ENCODE peak calls at places on chromosomes 1 and 21, in five cellular contexts. One of them, this sample, is unnamed.
A peak's percentile ranks its signal among the peaks of the same experiment; 100 is the strongest.

GRCh38 chr1:226863446-226863845 is 7.0 kb upstream of the PSEN2 start:
- DNase-seq in ascending aorta: no peak
- DNase-seq in fibroblast of lung: peak; percentile 52
- DNase-seq in adrenal gland: no peak
- DNase-seq in ovary: no peak
- DNase-seq in this sample: peak; percentile 69

GRCh38 chr1:10782491-10783244 is 13.8 kb downstream of the CASZ1 start:
- DNase-seq in ascending aorta: no peak
- DNase-seq in fibroblast of lung: no peak
- DNase-seq in adrenal gland: no peak
- DNase-seq in ovary: no peak
- DNase-seq in this sample: no peak

GRCh38 chr1:39915499-39916129 is 13.9 kb upstream of the MYCL start:
- DNase-seq in ascending aorta: no peak
- DNase-seq in fibroblast of lung: no peak
- DNase-seq in adrenal gland: no peak
- DNase-seq in ovary: no peak
- DNase-seq in this sample: no peak

GRCh38 chr1:246208120-246208519 is 299.0 kb downstream of the SMYD3 start:
- DNase-seq in ascending aorta: no peak
- DNase-seq in fibroblast of lung: no peak
- DNase-seq in adrenal gland: no peak
- DNase-seq in ovary: no peak
- DNase-seq in this sample: no peak

GRCh38 chr21:29145354-29145782 is 14.9 kb downstream of the MAP3K7CL start:
- DNase-seq in ascending aorta: no peak
- DNase-seq in fibroblast of lung: peak; percentile 95
- DNase-seq in adrenal gland: peak; percentile 51
- DNase-seq in ovary: no peak
- DNase-seq in this sample: peak; percentile 93

GRCh38 chr1:212217633-212218032 is 67.6 kb upstream of the PPP2R5A start:
- DNase-seq in ascending aorta: no peak
- DNase-seq in fibroblast of lung: no peak
- DNase-seq in adrenal gland: no peak
- DNase-seq in ovary: no peak
- DNase-seq in this sample: no peak

GRCh38 chr21:37060296-37060695 is 12.6 kb downstream of the PIGP start:
- DNase-seq in ascending aorta: no peak
- DNase-seq in fibroblast of lung: peak; percentile 97
- DNase-seq in adrenal gland: peak; percentile 78
- DNase-seq in ovary: peak; percentile 22
- DNase-seq in this sample: peak; percentile 99

GRCh38 chr1:232553050-232553754 is 76.7 kb downstream of the SIPA1L2 start:
- DNase-seq in ascending aorta: no peak
- DNase-seq in fibroblast of lung: peak; percentile 36
- DNase-seq in adrenal gland: peak; percentile 44
- DNase-seq in ovary: peak; percentile 54
- DNase-seq in this sample: no peak

GRCh38 chr1:240385985-240386978 is 225.7 kb downstream of the GREM2 start:
- DNase-seq in ascending aorta: no peak
- DNase-seq in fibroblast of lung: peak; percentile 83
- DNase-seq in adrenal gland: peak; percentile 13
- DNase-seq in ovary: no peak
- DNase-seq in this sample: peak; percentile 84

GRCh38 chr1:10796029-10796944 is at the start of gene CASZ1:
- DNase-seq in ascending aorta: no peak
- DNase-seq in fibroblast of lung: peak; percentile 87
- DNase-seq in adrenal gland: peak; percentile 83
- DNase-seq in ovary: peak; percentile 41
- DNase-seq in this sample: peak; percentile 84

GRCh38 chr1:33137800-33138199 is 44.0 kb downstream of the TRIM62 start:
- DNase-seq in ascending aorta: no peak
- DNase-seq in fibroblast of lung: peak; percentile 47
- DNase-seq in adrenal gland: peak; percentile 33
- DNase-seq in ovary: peak; percentile 37
- DNase-seq in this sample: peak; percentile 67

GRCh38 chr1:3789421-3790300 is 6.6 kb downstream of the LRRC47 start:
- DNase-seq in ascending aorta: no peak
- DNase-seq in fibroblast of lung: no peak
- DNase-seq in adrenal gland: no peak
- DNase-seq in ovary: no peak
- DNase-seq in this sample: no peak

GRCh38 chr1:186869829-186870228 is 41.1 kb downstream of the PLA2G4A start:
- DNase-seq in ascending aorta: no peak
- DNase-seq in fibroblast of lung: no peak
- DNase-seq in adrenal gland: no peak
- DNase-seq in ovary: no peak
- DNase-seq in this sample: no peak

GRCh38 chr1:180040034-180040433 is 85.4 kb downstream of the CEP350 start:
- DNase-seq in ascending aorta: no peak
- DNase-seq in fibroblast of lung: peak; percentile 55
- DNase-seq in adrenal gland: peak; percentile 38
- DNase-seq in ovary: no peak
- DNase-seq in this sample: no peak

GRCh38 chr21:38351961-38352521 is 95.2 kb downstream of the KCNJ15 start:
- DNase-seq in ascending aorta: no peak
- DNase-seq in fibroblast of lung: peak; percentile 77
- DNase-seq in adrenal gland: no peak
- DNase-seq in ovary: no peak
- DNase-seq in this sample: peak; percentile 61

GRCh38 chr1:92797961-92798360 is 13.1 kb upstream of the EVI5 start:
- DNase-seq in ascending aorta: no peak
- DNase-seq in fibroblast of lung: no peak
- DNase-seq in adrenal gland: no peak
- DNase-seq in ovary: no peak
- DNase-seq in this sample: peak; percentile 61

GRCh38 chr1:201791775-201792166 is 37.2 kb upstream of the IPO9 start:
- DNase-seq in ascending aorta: no peak
- DNase-seq in fibroblast of lung: peak; percentile 80
- DNase-seq in adrenal gland: peak; percentile 28
- DNase-seq in ovary: peak; percentile 20
- DNase-seq in this sample: peak; percentile 91

GRCh38 chr1:163315773-163316374 is 5.9 kb upstream of the NUF2 start:
- DNase-seq in ascending aorta: no peak
- DNase-seq in fibroblast of lung: peak; percentile 74
- DNase-seq in adrenal gland: peak; percentile 58
- DNase-seq in ovary: peak; percentile 16
- DNase-seq in this sample: peak; percentile 73

DNA sequence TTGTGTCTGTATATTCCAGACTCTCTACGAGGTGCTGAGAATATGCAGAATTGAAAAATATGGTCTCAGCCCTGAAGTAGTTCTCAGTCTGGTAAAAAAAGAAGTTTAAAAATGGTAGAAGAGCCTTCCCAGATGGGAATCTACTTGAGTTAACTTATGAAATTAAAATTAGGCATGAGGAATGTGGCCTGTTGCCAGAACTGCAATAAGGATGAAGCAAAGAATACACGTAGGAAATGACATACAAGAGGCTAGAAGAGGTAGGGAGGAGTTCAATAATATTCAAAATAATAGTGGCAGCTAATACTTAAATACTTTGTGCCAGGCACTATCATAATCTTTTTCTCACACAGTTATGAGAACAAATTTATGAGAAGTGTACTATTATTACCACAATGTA is 6.3 kb downstream of the ASPM start:
- DNase-seq in ascending aorta: no peak
- DNase-seq in fibroblast of lung: peak; percentile 65
- DNase-seq in adrenal gland: no peak
- DNase-seq in ovary: no peak
- DNase-seq in this sample: peak; percentile 80
- H3K4me3 ChIP-seq in ascending aorta: no peak overlapping the region
- H3K4me3 ChIP-seq in fibroblast of lung: no peak overlapping the region
- H3K4me3 ChIP-seq in adrenal gland: no peak overlapping the region
- H3K4me3 ChIP-seq in ovary: no peak overlapping the region
- H3K4me3 ChIP-seq in this sample: no peak overlapping the region

DNA sequence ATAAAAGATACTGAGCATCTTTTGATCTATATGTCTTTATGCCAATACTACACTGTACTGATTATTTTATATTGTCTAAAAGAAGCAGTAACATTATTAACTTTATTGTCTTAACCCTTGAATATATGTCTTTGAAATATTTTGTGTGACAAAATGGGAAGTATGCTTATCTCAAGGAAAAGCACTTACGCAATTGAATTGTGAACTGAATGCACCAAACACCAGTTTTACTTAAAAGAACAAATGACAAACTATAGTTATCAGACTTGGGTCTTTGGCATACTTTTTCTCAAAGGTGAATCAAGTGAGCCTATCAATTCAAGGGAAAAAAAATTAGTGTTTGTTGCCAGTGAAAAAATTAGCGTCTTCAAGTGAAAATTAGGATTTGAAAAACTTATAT is 9.2 kb upstream of the SLC6A9 start:
- DNase-seq in ascending aorta: no peak
- DNase-seq in fibroblast of lung: no peak
- DNase-seq in adrenal gland: no peak
- DNase-seq in ovary: no peak
- DNase-seq in this sample: no peak
- TF ChIP-seq CTCF in ascending aorta: no peak
- TF ChIP-seq CTCF in fibroblast of lung: no peak
- TF ChIP-seq CTCF in adrenal gland: no peak
- TF ChIP-seq CTCF in ovary: no peak
- TF ChIP-seq CTCF in this sample: no peak

GRCh38 chr1:62180649-62181048 is 14.0 kb upstream of the L1TD1 start:
- DNase-seq in ascending aorta: no peak
- DNase-seq in fibroblast of lung: no peak
- DNase-seq in adrenal gland: no peak
- DNase-seq in ovary: no peak
- DNase-seq in this sample: no peak
- H3K4me3 ChIP-seq in ascending aorta: no peak overlapping the region
- H3K4me3 ChIP-seq in fibroblast of lung: no peak overlapping the region
- H3K4me3 ChIP-seq in adrenal gland: no peak overlapping the region
- H3K4me3 ChIP-seq in ovary: no peak overlapping the region
- H3K4me3 ChIP-seq in this sample: no peak overlapping the region

GRCh38 chr1:178362784-178363183 is 134.0 kb downstream of the CLEC20A start:
- DNase-seq in ascending aorta: no peak
- DNase-seq in fibroblast of lung: peak; percentile 53
- DNase-seq in adrenal gland: no peak
- DNase-seq in ovary: no peak
- DNase-seq in this sample: peak; percentile 40

GRCh38 chr1:178367151-178367550 is 129.6 kb downstream of the CLEC20A start:
- DNase-seq in ascending aorta: no peak
- DNase-seq in fibroblast of lung: no peak
- DNase-seq in adrenal gland: no peak
- DNase-seq in ovary: no peak
- DNase-seq in this sample: no peak

GRCh38 chr1:178360421-178360820 is 136.3 kb downstream of the CLEC20A start:
- DNase-seq in ascending aorta: no peak
- DNase-seq in fibroblast of lung: no peak
- DNase-seq in adrenal gland: no peak
- DNase-seq in ovary: no peak
- DNase-seq in this sample: no peak

GRCh38 chr1:178364782-178365181 is 132.0 kb downstream of the CLEC20A start:
- DNase-seq in ascending aorta: no peak
- DNase-seq in fibroblast of lung: no peak
- DNase-seq in adrenal gland: no peak
- DNase-seq in ovary: no peak
- DNase-seq in this sample: no peak

DNA sequence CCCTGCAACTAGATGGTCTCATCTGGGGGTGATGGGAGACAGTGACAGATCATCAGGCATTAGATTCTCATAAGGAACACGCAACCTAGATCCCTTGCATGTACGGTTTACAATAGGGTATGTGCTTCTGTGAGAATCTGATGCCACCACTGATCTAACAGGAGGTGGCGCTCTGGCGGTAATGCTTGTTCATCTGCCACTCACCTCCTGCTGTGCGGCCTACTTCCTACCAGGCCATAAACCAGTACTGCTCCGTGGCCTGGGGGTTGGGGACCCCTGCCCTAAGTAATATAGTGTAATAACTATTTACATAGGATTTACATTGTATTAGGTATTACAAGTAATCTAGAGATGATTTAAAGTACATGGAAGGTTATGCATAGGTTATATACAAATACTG is 134.9 kb downstream of the CLEC20A start:
- DNase-seq in ascending aorta: no peak
- DNase-seq in fibroblast of lung: no peak
- DNase-seq in adrenal gland: no peak
- DNase-seq in ovary: no peak
- DNase-seq in this sample: no peak
- TF ChIP-seq CTCF in ascending aorta: no peak
- TF ChIP-seq CTCF in fibroblast of lung: no peak
- TF ChIP-seq CTCF in adrenal gland: no peak
- TF ChIP-seq CTCF in ovary: no peak
- TF ChIP-seq CTCF in this sample: no peak

GRCh38 chr1:9629445-9630201 is 21.9 kb upstream of the PIK3CD start:
- DNase-seq in ascending aorta: peak; percentile 25
- DNase-seq in fibroblast of lung: no peak
- DNase-seq in adrenal gland: peak; percentile 33
- DNase-seq in ovary: peak; percentile 73
- DNase-seq in this sample: peak; percentile 11
- H3K4me3 ChIP-seq in ascending aorta: no peak overlapping the region
- H3K4me3 ChIP-seq in fibroblast of lung: no peak overlapping the region
- H3K4me3 ChIP-seq in adrenal gland: no peak overlapping the region
- H3K4me3 ChIP-seq in ovary: no peak overlapping the region
- H3K4me3 ChIP-seq in this sample: no peak overlapping the region

DNA sequence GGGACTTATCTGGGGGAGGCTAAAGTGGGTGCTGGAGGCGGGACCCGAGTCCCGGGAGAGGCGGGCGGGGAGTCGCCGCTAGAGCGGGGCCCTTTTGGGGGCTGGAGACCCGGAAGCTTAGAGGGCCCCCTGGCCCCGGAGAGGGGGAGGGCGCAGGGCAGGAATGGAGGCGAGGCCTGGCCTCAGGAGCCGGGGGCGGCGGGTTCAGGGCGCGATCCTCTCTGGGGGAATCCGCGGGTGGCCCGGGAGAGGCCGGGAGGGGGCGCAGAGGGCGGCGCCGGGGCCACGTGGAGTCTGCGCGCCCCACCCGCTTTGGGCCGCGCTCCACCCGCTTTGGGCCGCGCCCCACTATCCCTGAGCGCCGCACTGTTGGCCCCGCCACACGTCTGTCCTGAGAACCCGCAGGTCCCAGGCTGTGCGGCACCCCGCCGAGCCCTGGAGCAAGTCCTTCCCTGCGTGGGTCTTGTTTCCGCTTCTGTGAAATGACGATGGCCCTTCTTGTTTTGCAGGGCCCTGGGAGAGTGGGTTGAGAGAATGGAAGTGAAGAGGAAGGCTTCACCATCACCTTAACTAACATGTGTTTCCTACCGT is 84.4 kb downstream of the NKAIN1 start:
- DNase-seq in ascending aorta: no peak
- DNase-seq in fibroblast of lung: peak; percentile 55
- DNase-seq in adrenal gland: peak; percentile 69
- DNase-seq in ovary: peak; percentile 51
- DNase-seq in this sample: peak; percentile 66
- TF ChIP-seq CTCF in ascending aorta: peak; percentile 35
- TF ChIP-seq CTCF in fibroblast of lung: no peak
- TF ChIP-seq CTCF in adrenal gland: peak; percentile 39
- TF ChIP-seq CTCF in ovary: no peak
- TF ChIP-seq CTCF in this sample: peak; percentile 18

GRCh38 chr1:2121071-2121691 is 71.0 kb downstream of the PRKCZ start:
- DNase-seq in ascending aorta: no peak
- DNase-seq in fibroblast of lung: no peak
- DNase-seq in adrenal gland: no peak
- DNase-seq in ovary: no peak
- DNase-seq in this sample: no peak
- H3K4me3 ChIP-seq in ascending aorta: no peak overlapping the region
- H3K4me3 ChIP-seq in fibroblast of lung: no peak overlapping the region
- H3K4me3 ChIP-seq in adrenal gland: no peak overlapping the region
- H3K4me3 ChIP-seq in ovary: no peak overlapping the region
- H3K4me3 ChIP-seq in this sample: no peak overlapping the region

GRCh38 chr1:218366322-218367052 is 21.4 kb downstream of the TGFB2 start:
- DNase-seq in ascending aorta: no peak
- DNase-seq in fibroblast of lung: no peak
- DNase-seq in adrenal gland: no peak
- DNase-seq in ovary: no peak
- DNase-seq in this sample: peak; percentile 64
- TF ChIP-seq CTCF in ascending aorta: no peak
- TF ChIP-seq CTCF in fibroblast of lung: no peak
- TF ChIP-seq CTCF in adrenal gland: no peak
- TF ChIP-seq CTCF in ovary: no peak
- TF ChIP-seq CTCF in this sample: no peak